ENCODE peak calls at places on chromosomes 16 and 17, in five cellular contexts. One of them, this sample, is unnamed.
A peak's percentile ranks its signal among the peaks of the same experiment; 100 is the strongest.

GRCh38 chr17:32484041-32484461 is 2.7 kb upstream of the CDK5R1 start:
- DNase-seq in M059J: no peak
- DNase-seq in activated naive CD4-positive, alpha-beta T cell treated with anti-CD3 and anti-CD28 coated beads, Interleukin-2, amount 50 U/mL, for 72 hours: no peak
- DNase-seq in GM10248: no peak
- DNase-seq in activated CD4-positive, alpha-beta T cell treated with anti-CD3 and anti-CD28 coated beads for 24 hours: no peak
- DNase-seq in this sample: no peak

GRCh38 chr17:45120558-45120957 is 11.8 kb downstream of the PLCD3 start:
- DNase-seq in activated CD4-positive, alpha-beta T cell treated with anti-CD3 and anti-CD28 coated beads for 24 hours: no peak
- DNase-seq in activated naive CD4-positive, alpha-beta T cell treated with anti-CD3 and anti-CD28 coated beads, Interleukin-2, amount 50 U/mL, for 72 hours: no peak
- DNase-seq in GM10248: no peak
- DNase-seq in M059J: no peak
- DNase-seq in this sample: no peak

GRCh38 chr16:84199861-84200260 is 8.9 kb downstream of the ADAD2 start:
- DNase-seq in activated CD4-positive, alpha-beta T cell treated with anti-CD3 and anti-CD28 coated beads for 24 hours: no peak
- DNase-seq in GM10248: no peak
- DNase-seq in M059J: no peak
- DNase-seq in activated naive CD4-positive, alpha-beta T cell treated with anti-CD3 and anti-CD28 coated beads, Interleukin-2, amount 50 U/mL, for 72 hours: no peak
- DNase-seq in this sample: no peak

GRCh38 chr16:81401035-81401950 is 43.3 kb upstream of the CMIP start:
- DNase-seq in M059J: peak; percentile 95
- DNase-seq in GM10248: no peak
- DNase-seq in activated naive CD4-positive, alpha-beta T cell treated with anti-CD3 and anti-CD28 coated beads, Interleukin-2, amount 50 U/mL, for 72 hours: no peak
- DNase-seq in activated CD4-positive, alpha-beta T cell treated with anti-CD3 and anti-CD28 coated beads for 24 hours: no peak
- DNase-seq in this sample: no peak

GRCh38 chr16:27849621-27850020 is 213.9 kb downstream of the GSG1L start:
- DNase-seq in M059J: no peak
- DNase-seq in activated naive CD4-positive, alpha-beta T cell treated with anti-CD3 and anti-CD28 coated beads, Interleukin-2, amount 50 U/mL, for 72 hours: peak; percentile 16
- DNase-seq in activated CD4-positive, alpha-beta T cell treated with anti-CD3 and anti-CD28 coated beads for 24 hours: no peak
- DNase-seq in GM10248: no peak
- DNase-seq in this sample: no peak

GRCh38 chr17:80356231-80356856 is 58.6 kb upstream of the ENDOV start:
- DNase-seq in M059J: no peak
- DNase-seq in GM10248: no peak
- DNase-seq in activated CD4-positive, alpha-beta T cell treated with anti-CD3 and anti-CD28 coated beads for 24 hours: no peak
- DNase-seq in activated naive CD4-positive, alpha-beta T cell treated with anti-CD3 and anti-CD28 coated beads, Interleukin-2, amount 50 U/mL, for 72 hours: no peak
- DNase-seq in this sample: no peak

GRCh38 chr17:13353590-13353989 is 248.1 kb downstream of the HS3ST3A1 start:
- DNase-seq in activated naive CD4-positive, alpha-beta T cell treated with anti-CD3 and anti-CD28 coated beads, Interleukin-2, amount 50 U/mL, for 72 hours: no peak
- DNase-seq in GM10248: no peak
- DNase-seq in activated CD4-positive, alpha-beta T cell treated with anti-CD3 and anti-CD28 coated beads for 24 hours: no peak
- DNase-seq in M059J: peak; percentile 47
- DNase-seq in this sample: no peak

GRCh38 chr16:75000481-75001081 is 1.8 kb downstream of the ZNRF1 start:
- DNase-seq in GM10248: no peak
- DNase-seq in M059J: peak; percentile 60
- DNase-seq in activated naive CD4-positive, alpha-beta T cell treated with anti-CD3 and anti-CD28 coated beads, Interleukin-2, amount 50 U/mL, for 72 hours: no peak
- DNase-seq in activated CD4-positive, alpha-beta T cell treated with anti-CD3 and anti-CD28 coated beads for 24 hours: no peak
- DNase-seq in this sample: no peak

GRCh38 chr17:13474073-13474800 is 127.5 kb downstream of the HS3ST3A1 start:
- DNase-seq in activated naive CD4-positive, alpha-beta T cell treated with anti-CD3 and anti-CD28 coated beads, Interleukin-2, amount 50 U/mL, for 72 hours: no peak
- DNase-seq in M059J: peak; percentile 58
- DNase-seq in GM10248: no peak
- DNase-seq in activated CD4-positive, alpha-beta T cell treated with anti-CD3 and anti-CD28 coated beads for 24 hours: no peak
- DNase-seq in this sample: no peak

GRCh38 chr17:28573966-28574480 is 2.7 kb downstream of the ALDOC start:
- DNase-seq in M059J: no peak
- DNase-seq in activated CD4-positive, alpha-beta T cell treated with anti-CD3 and anti-CD28 coated beads for 24 hours: no peak
- DNase-seq in GM10248: no peak
- DNase-seq in activated naive CD4-positive, alpha-beta T cell treated with anti-CD3 and anti-CD28 coated beads, Interleukin-2, amount 50 U/mL, for 72 hours: no peak
- DNase-seq in this sample: no peak

GRCh38 chr17:35460354-35460851 is 11.8 kb upstream of the SLFN13 start:
- DNase-seq in activated CD4-positive, alpha-beta T cell treated with anti-CD3 and anti-CD28 coated beads for 24 hours: peak; percentile 13
- DNase-seq in GM10248: peak; percentile 89
- DNase-seq in activated naive CD4-positive, alpha-beta T cell treated with anti-CD3 and anti-CD28 coated beads, Interleukin-2, amount 50 U/mL, for 72 hours: peak; percentile 67
- DNase-seq in M059J: peak; percentile 42
- DNase-seq in this sample: no peak